ENCODE peak calls at places on chromosomes 11 and 22, in four cellular contexts. One of them, this sample, is unnamed.

GRCh38 chr11:96050435-96051182 is 126.7 kb upstream of the MTMR2 start:
- DNase-seq in neuronal stem cell: no peak
- DNase-seq in IMR-90: peak
- DNase-seq in H9: no peak
- DNase-seq in this sample: peak

GRCh38 chr22:35437038-35437437 is 37.1 kb downstream of the MCM5 start:
- DNase-seq in neuronal stem cell: no peak
- DNase-seq in IMR-90: no peak
- DNase-seq in H9: peak
- DNase-seq in this sample: no peak

GRCh38 chr22:45200230-45200629 is 36.5 kb downstream of the NUP50 start:
- DNase-seq in neuronal stem cell: no peak
- DNase-seq in IMR-90: no peak
- DNase-seq in H9: no peak
- DNase-seq in this sample: no peak

GRCh38 chr22:37985751-37986281 is 1.5 kb upstream of the SOX10 start:
- DNase-seq in neuronal stem cell: no peak
- DNase-seq in IMR-90: no peak
- DNase-seq in H9: no peak
- DNase-seq in this sample: no peak

GRCh38 chr11:1293619-1294015 is 15.8 kb downstream of the TOLLIP start:
- DNase-seq in neuronal stem cell: no peak
- DNase-seq in IMR-90: no peak
- DNase-seq in H9: no peak
- DNase-seq in this sample: no peak

GRCh38 chr11:1234054-1234720 is 11.3 kb downstream of the MUC5B start:
- DNase-seq in neuronal stem cell: no peak
- DNase-seq in IMR-90: no peak
- DNase-seq in H9: peak
- DNase-seq in this sample: no peak

GRCh38 chr11:103709366-103709765 is 327.1 kb upstream of the DDI1 start:
- DNase-seq in neuronal stem cell: no peak
- DNase-seq in IMR-90: no peak
- DNase-seq in H9: no peak
- DNase-seq in this sample: no peak

GRCh38 chr11:100889758-100890157 is 202.7 kb downstream of the ARHGAP42 start:
- DNase-seq in neuronal stem cell: no peak
- DNase-seq in IMR-90: no peak
- DNase-seq in H9: no peak
- DNase-seq in this sample: no peak

GRCh38 chr11:47184711-47185304 is 1.4 kb downstream of the PACSIN3 start:
- DNase-seq in neuronal stem cell: no peak
- DNase-seq in IMR-90: no peak
- DNase-seq in H9: no peak
- DNase-seq in this sample: peak

GRCh38 chr22:25645964-25646363 is 81.5 kb downstream of the GRK3 start:
- DNase-seq in neuronal stem cell: no peak
- DNase-seq in IMR-90: peak
- DNase-seq in H9: no peak
- DNase-seq in this sample: no peak

GRCh38 chr22:30947163-30947820 is 21.3 kb downstream of the MORC2 start:
- DNase-seq in neuronal stem cell: peak
- DNase-seq in IMR-90: no peak
- DNase-seq in H9: no peak
- DNase-seq in this sample: no peak

GRCh38 chr11:78465169-78465942 is 47.7 kb upstream of the GAB2 start:
- DNase-seq in neuronal stem cell: no peak
- DNase-seq in IMR-90: no peak
- DNase-seq in H9: no peak
- DNase-seq in this sample: no peak

GRCh38 chr11:63762662-63763505 is 5.7 kb downstream of the ZFTA start:
- DNase-seq in neuronal stem cell: peak
- DNase-seq in IMR-90: no peak
- DNase-seq in H9: peak
- DNase-seq in this sample: peak

GRCh38 chr11:14554959-14555358 is 34.8 kb upstream of the PSMA1 start:
- DNase-seq in neuronal stem cell: no peak
- DNase-seq in IMR-90: no peak
- DNase-seq in H9: no peak
- DNase-seq in this sample: peak

GRCh38 chr22:22099833-22100812 is 117.5 kb upstream of the TOP3B start:
- DNase-seq in neuronal stem cell: no peak
- DNase-seq in IMR-90: peak
- DNase-seq in H9: peak
- DNase-seq in this sample: no peak

GRCh38 chr11:704799-705645 is 1.0 kb upstream of the EPS8L2 start:
- DNase-seq in neuronal stem cell: no peak
- DNase-seq in IMR-90: no peak
- DNase-seq in H9: peak
- DNase-seq in this sample: no peak

GRCh38 chr11:70744396-70745185 is 346.3 kb downstream of the CTTN start:
- DNase-seq in neuronal stem cell: no peak
- DNase-seq in IMR-90: no peak
- DNase-seq in H9: no peak
- DNase-seq in this sample: no peak
- H2BK15ac ChIP-seq in neuronal stem cell: peak
- H2BK15ac ChIP-seq in IMR-90: no peak
- H2BK15ac ChIP-seq in H9: no peak
- H2BK15ac ChIP-seq in this sample: no peak

DNA sequence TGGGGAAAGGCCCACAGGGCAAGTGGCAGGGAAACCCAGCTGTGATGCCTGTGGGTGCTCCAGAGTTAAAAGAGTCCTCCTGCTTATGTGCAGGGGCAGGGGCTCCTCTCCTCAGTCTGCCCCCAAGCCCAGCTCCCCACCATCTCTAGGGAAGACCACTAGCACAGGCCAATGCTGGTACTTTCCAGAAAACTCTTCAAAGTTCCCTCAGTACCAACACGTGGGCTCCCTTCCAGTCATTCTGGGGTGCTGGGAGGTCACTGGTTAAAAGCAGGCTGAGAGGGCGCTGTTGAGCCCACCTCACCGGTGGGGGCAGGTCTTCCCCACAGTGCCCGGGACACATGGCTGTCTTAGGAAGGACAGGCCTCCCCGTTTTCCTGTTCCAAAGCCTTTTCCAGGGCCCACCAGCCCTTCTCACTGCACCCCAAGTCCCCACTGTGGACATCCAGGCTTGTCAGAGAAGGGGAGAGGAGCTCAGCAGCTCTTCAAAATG is 154.6 kb downstream of the TRIM29 start:
- DNase-seq in neuronal stem cell: no peak
- DNase-seq in IMR-90: no peak
- DNase-seq in H9: peak
- DNase-seq in this sample: no peak
- H2BK15ac ChIP-seq in neuronal stem cell: no peak
- H2BK15ac ChIP-seq in IMR-90: no peak
- H2BK15ac ChIP-seq in H9: no peak
- H2BK15ac ChIP-seq in this sample: no peak

GRCh38 chr11:119194811-119195210 is 9.5 kb downstream of the NHERF4 start:
- DNase-seq in neuronal stem cell: no peak
- DNase-seq in IMR-90: no peak
- DNase-seq in H9: no peak
- DNase-seq in this sample: no peak
- H2BK15ac ChIP-seq in neuronal stem cell: no peak
- H2BK15ac ChIP-seq in IMR-90: no peak
- H2BK15ac ChIP-seq in H9: no peak
- H2BK15ac ChIP-seq in this sample: no peak

GRCh38 chr11:18791175-18792065 is at the start of gene PTPN5:
- DNase-seq in neuronal stem cell: peak
- DNase-seq in IMR-90: no peak
- DNase-seq in H9: peak
- DNase-seq in this sample: no peak
- H2BK15ac ChIP-seq in neuronal stem cell: peak
- H2BK15ac ChIP-seq in IMR-90: no peak
- H2BK15ac ChIP-seq in H9: no peak
- H2BK15ac ChIP-seq in this sample: no peak